ENCODE peak calls at places on chromosomes 6 and 20, in six cellular contexts. T, M, D, N, R and Q are unnamed samples.

GRCh38 chr6:146965110-146965689 is 239.0 kb upstream of the STXBP5 start:
- DNase-seq in T (no peak), M (no peak), D (no peak), N (no peak), R (no peak), Q (no peak)

GRCh38 chr6:38349795-38350194 is 289.9 kb downstream of the BTBD9 start:
- DNase-seq in T (no peak), M (no peak), D (no peak), N (peak), R (no peak), Q (no peak)

GRCh38 chr6:31771992-31772358 is 5.2 kb downstream of the VWA7 start:
- DNase-seq in T (no peak), M (no peak), D (no peak), N (no peak), R (no peak), Q (no peak)

GRCh38 chr6:31356216-31356945 is 598 bp downstream of the HLA-B start:
- DNase-seq in T (no peak), M (peak), D (peak), N (no peak), R (no peak), Q (peak)

GRCh38 chr6:105886812-105887513 is 199.2 kb upstream of the PRDM1 start:
- DNase-seq in T (no peak), M (no peak), D (no peak), N (no peak), R (no peak), Q (no peak)

GRCh38 chr6:170178561-170179477 is 112.1 kb downstream of the DLL1 start:
- DNase-seq in T (peak), M (peak), D (peak), N (no peak), R (peak), Q (peak)

GRCh38 chr20:24469116-24470030 is at the start of gene SYNDIG1:
- DNase-seq in T (no peak), M (no peak), D (no peak), N (no peak), R (no peak), Q (no peak)

GRCh38 chr6:82178759-82179112 is 68.8 kb downstream of the IBTK start:
- DNase-seq in T (no peak), M (no peak), D (no peak), N (no peak), R (no peak), Q (no peak)

GRCh38 chr6:47440722-47441121 is 36.9 kb upstream of the CD2AP start:
- DNase-seq in T (no peak), M (no peak), D (no peak), N (no peak), R (peak), Q (no peak)

GRCh38 chr20:51163996-51164600 is 141.2 kb upstream of the KCNG1 start:
- DNase-seq in T (no peak), M (no peak), D (no peak), N (no peak), R (no peak), Q (no peak)

GRCh38 chr6:47034919-47035318 is 7.2 kb downstream of the ADGRF1 start:
- DNase-seq in T (no peak), M (peak), D (peak), N (peak), R (peak), Q (no peak)

GRCh38 chr6:1686117-1687098 is 76.7 kb downstream of the FOXC1 start:
- DNase-seq in T (no peak), M (no peak), D (peak), N (peak), R (peak), Q (peak)

GRCh38 chr6:22884441-22884840 is 315.1 kb downstream of the HDGFL1 start:
- DNase-seq in T (no peak), M (no peak), D (no peak), N (no peak), R (no peak), Q (no peak)

GRCh38 chr20:53847118-53847842 is 223.1 kb downstream of the BCAS1 start:
- DNase-seq in T (no peak), M (no peak), D (no peak), N (no peak), R (no peak), Q (no peak)

GRCh38 chr6:106677282-106677681 is 47.9 kb downstream of the QRSL1 start:
- DNase-seq in T (no peak), M (no peak), D (no peak), N (no peak), R (no peak), Q (no peak)

GRCh38 chr6:101668496-101668895 is 275.0 kb downstream of the GRIK2 start:
- DNase-seq in T (no peak), M (no peak), D (no peak), N (no peak), R (no peak), Q (no peak)

GRCh38 chr6:133646021-133646682 is 242.8 kb upstream of the TCF21 start:
- DNase-seq in T (no peak), M (peak), D (no peak), N (peak), R (no peak), Q (no peak)

GRCh38 chr6:17035994-17036393 is 65.9 kb upstream of the STMND1 start:
- DNase-seq in T (no peak), M (no peak), D (no peak), N (no peak), R (no peak), Q (no peak)

GRCh38 chr6:16369108-16369507 is 130.7 kb downstream of the GMPR start:
- DNase-seq in T (no peak), M (no peak), D (no peak), N (no peak), R (no peak), Q (no peak)

GRCh38 chr6:90538651-90539050 is 48.2 kb downstream of the MAP3K7 start:
- DNase-seq in T (no peak), M (no peak), D (no peak), N (peak), R (no peak), Q (peak)

GRCh38 chr6:116373300-116373699 is 2.6 kb downstream of the DSE start:
- DNase-seq in T (no peak), M (no peak), D (no peak), N (no peak), R (no peak), Q (no peak)

GRCh38 chr6:35048631-35049083 is 92.5 kb downstream of the TCP11 start:
- DNase-seq in T (no peak), M (peak), D (no peak), N (no peak), R (no peak), Q (no peak)

GRCh38 chr20:40584128-40584819 is 104.8 kb downstream of the MAFB start:
- DNase-seq in T (no peak), M (no peak), D (no peak), N (no peak), R (no peak), Q (no peak)

GRCh38 chr6:56073761-56074160 is 173.6 kb downstream of the COL21A1 start:
- DNase-seq in T (no peak), M (no peak), D (no peak), N (no peak), R (no peak), Q (no peak)

GRCh38 chr6:71012871-71013456 is 56.1 kb upstream of the B3GAT2 start:
- DNase-seq in T (no peak), M (peak), D (no peak), N (peak), R (peak), Q (no peak)

GRCh38 chr20:45908086-45908485 is 3.9 kb downstream of the PLTP start:
- DNase-seq in T (no peak), M (no peak), D (no peak), N (no peak), R (no peak), Q (no peak)

GRCh38 chr6:166318649-166319600 is 10.7 kb upstream of the PRR18 start:
- DNase-seq in T (peak), M (no peak), D (no peak), N (no peak), R (no peak), Q (no peak)

GRCh38 chr20:6660441-6660840 is 107.0 kb upstream of the BMP2 start:
- DNase-seq in T (no peak), M (peak), D (peak), N (no peak), R (no peak), Q (peak)

GRCh38 chr20:58144071-58144470 is 84.4 kb downstream of the ANKRD60 start:
- DNase-seq in T (peak), M (no peak), D (no peak), N (no peak), R (no peak), Q (no peak)
- H3K27ac ChIP-seq in T (no peak), M (no peak), D (no peak), N (no peak), R (no peak), Q (no peak)

DNA sequence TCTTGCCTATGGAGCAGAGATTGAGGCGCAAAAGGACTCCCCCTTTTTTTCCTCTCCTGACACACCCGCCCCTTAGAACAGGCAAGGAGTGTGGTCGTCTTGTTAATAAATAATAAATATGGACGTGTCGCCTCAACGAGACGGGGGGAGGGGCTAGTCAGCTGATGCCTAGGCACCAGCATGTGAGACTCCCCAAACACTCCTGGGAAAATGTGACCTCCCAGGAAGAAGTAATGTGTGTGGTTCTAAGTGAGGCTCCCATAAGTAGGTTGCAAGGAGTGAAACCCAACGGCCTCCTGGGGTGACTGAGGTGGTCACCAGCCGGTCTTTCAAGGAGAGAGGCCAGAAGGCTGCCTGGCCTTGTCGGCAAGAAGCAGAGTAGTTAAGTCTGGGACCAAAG is 1.1 kb upstream of the FAXC start:
- DNase-seq in T (no peak), M (peak), D (no peak), N (no peak), R (no peak), Q (no peak)
- H3K4me3 ChIP-seq in T (no peak), M (no peak), D (no peak), N (no peak), R (peak), Q (peak)

GRCh38 chr20:36830791-36831691 is 44.9 kb upstream of the TLDC2 start:
- DNase-seq in T (peak), M (peak), D (peak), N (no peak), R (no peak), Q (no peak)
- TF ChIP-seq CTCF in T (peak), M (no peak), D (no peak), N (peak), R (no peak), Q (no peak)

DNA sequence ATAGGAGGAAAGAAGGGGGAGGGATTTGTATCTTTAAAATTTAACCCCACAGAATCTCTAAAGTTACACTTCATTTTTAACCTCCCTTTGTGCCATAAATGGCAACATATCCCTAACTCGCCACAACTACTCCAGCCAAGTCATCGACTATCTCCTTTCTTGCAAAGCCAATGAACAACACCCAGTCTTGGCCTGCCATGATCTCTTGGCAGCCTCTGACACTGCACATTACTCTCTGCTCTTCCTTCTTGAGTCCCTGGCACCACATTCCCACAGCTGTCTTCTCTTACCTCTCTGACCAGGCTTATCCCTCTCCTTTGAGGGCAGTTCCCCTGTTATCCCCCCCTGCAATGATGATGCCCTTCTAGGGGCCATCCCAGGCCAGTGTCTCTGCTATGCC is 42.5 kb downstream of the MBOAT1 start:
- DNase-seq in T (no peak), M (no peak), D (no peak), N (no peak), R (no peak), Q (no peak)
- H3K27ac ChIP-seq in T (peak), M (no peak), D (peak), N (no peak), R (no peak), Q (no peak)

GRCh38 chr6:72937160-72937559 is 288.1 kb downstream of the KHDC1L start:
- DNase-seq in T (no peak), M (no peak), D (no peak), N (no peak), R (no peak), Q (no peak)

GRCh38 chr6:72931325-72931903 is 293.9 kb downstream of the KHDC1L start:
- DNase-seq in T (no peak), M (no peak), D (no peak), N (no peak), R (no peak), Q (no peak)

GRCh38 chr6:72930733-72931132 is 294.6 kb downstream of the KHDC1L start:
- DNase-seq in T (no peak), M (no peak), D (no peak), N (no peak), R (no peak), Q (no peak)

GRCh38 chr6:72938104-72938503 is 287.2 kb downstream of the KHDC1L start:
- DNase-seq in T (no peak), M (no peak), D (no peak), N (no peak), R (no peak), Q (no peak)

GRCh38 chr6:72933216-72933615 is 292.1 kb downstream of the KHDC1L start:
- DNase-seq in T (no peak), M (no peak), D (no peak), N (no peak), R (no peak), Q (no peak)
- H3K4me3 ChIP-seq in T (no peak), M (no peak), D (no peak), N (no peak), R (no peak), Q (no peak)